ENCODE peak calls at places on chromosome 5, in seven cellular contexts. C is CMK; A is AG04450; J is skeletal muscle cell; F is CD4-positive, alpha-beta T cell; I is globus pallidus; L is spleen. K is an unnamed sample.

GRCh38 chr5:119037496-119038215 is 33.2 kb upstream of the DMXL1 start:
- DNase-seq in F (no peak), C (no peak), I (no peak), L (no peak), J (no peak), A (no peak), K (no peak)

GRCh38 chr5:72042097-72042496 is 65.2 kb upstream of the MAP1B start:
- DNase-seq in C (no peak), I (no peak), J (no peak), L (no peak), A (no peak), F (no peak), K (no peak)

GRCh38 chr5:98880151-98880550 is 48.7 kb downstream of the CHD1 start:
- DNase-seq in F (no peak), C (no peak), A (no peak), J (no peak), L (no peak), I (no peak), K (no peak)

GRCh38 chr5:14577964-14578363 is 3.6 kb upstream of the OTULINL start:
- DNase-seq in A (no peak), J (no peak), L (no peak), F (no peak), C (no peak), I (no peak), K (no peak)

GRCh38 chr5:153827407-153827806 is 211.3 kb downstream of the FAM114A2 start:
- DNase-seq in I (peak; percentile 48), F (no peak), C (no peak), J (no peak), L (no peak), A (no peak), K (no peak)

GRCh38 chr5:75342836-75343235 is 5.8 kb downstream of the HMGCR start:
- DNase-seq in I (no peak), L (no peak), A (no peak), J (no peak), C (no peak), F (no peak), K (no peak)

GRCh38 chr5:79235222-79235577 is 731 bp upstream of the JMY start:
- DNase-seq in I (peak; percentile 11), J (no peak), C (no peak), F (no peak), A (no peak), L (no peak), K (no peak)

GRCh38 chr5:142783601-142784291 is 13.6 kb downstream of the ARHGAP26 start:
- DNase-seq in I (peak; percentile 53), F (no peak), C (no peak), L (no peak), A (no peak), J (no peak), K (peak; percentile 54)

GRCh38 chr5:121108725-121109124 is 644.6 kb downstream of the PRR16 start:
- DNase-seq in A (no peak), F (no peak), L (no peak), C (no peak), I (no peak), J (no peak), K (no peak)

K was measured in ecto neural progenitor cell.